ENCODE peak calls at places on chromosomes 2 and 18, in eight cellular contexts. One of them, this sample, is unnamed.

GRCh38 chr2:8622924-8623465 is 58.9 kb upstream of the ID2 start:
- DNase-seq in fibroblast of lung: no peak
- DNase-seq in substantia nigra: no peak
- DNase-seq in hippocampal formation: no peak
- DNase-seq in COR-L47: no peak
- DNase-seq in amniotic stem cell: no peak
- DNase-seq in esophagus muscularis mucosa: no peak
- DNase-seq in stimulated activated CD4-positive, alpha-beta T cell treated with anti-CD3 and anti-CD28 coated beads, Interleukin-2, amount 100 ng/mL, for 24 hours: no peak
- DNase-seq in this sample: no peak

GRCh38 chr2:162710282-162710891 is 128.2 kb downstream of the KCNH7 start:
- DNase-seq in amniotic stem cell: no peak
- DNase-seq in fibroblast of lung: peak; percentile 20
- DNase-seq in hippocampal formation: no peak
- DNase-seq in COR-L47: peak; percentile 66
- DNase-seq in stimulated activated CD4-positive, alpha-beta T cell treated with anti-CD3 and anti-CD28 coated beads, Interleukin-2, amount 100 ng/mL, for 24 hours: no peak
- DNase-seq in substantia nigra: no peak
- DNase-seq in esophagus muscularis mucosa: no peak
- DNase-seq in this sample: peak; percentile 78

GRCh38 chr2:23532311-23533013 is 147.5 kb downstream of the KLHL29 start:
- DNase-seq in stimulated activated CD4-positive, alpha-beta T cell treated with anti-CD3 and anti-CD28 coated beads, Interleukin-2, amount 100 ng/mL, for 24 hours: peak; percentile 35
- DNase-seq in fibroblast of lung: no peak
- DNase-seq in esophagus muscularis mucosa: no peak
- DNase-seq in hippocampal formation: no peak
- DNase-seq in substantia nigra: no peak
- DNase-seq in COR-L47: peak; percentile 78
- DNase-seq in amniotic stem cell: no peak
- DNase-seq in this sample: peak; percentile 96

GRCh38 chr2:127094509-127095366 is 12.2 kb downstream of the BIN1 start:
- DNase-seq in substantia nigra: no peak
- DNase-seq in amniotic stem cell: no peak
- DNase-seq in COR-L47: no peak
- DNase-seq in esophagus muscularis mucosa: no peak
- DNase-seq in hippocampal formation: peak; percentile 68
- DNase-seq in fibroblast of lung: peak; percentile 51
- DNase-seq in stimulated activated CD4-positive, alpha-beta T cell treated with anti-CD3 and anti-CD28 coated beads, Interleukin-2, amount 100 ng/mL, for 24 hours: no peak
- DNase-seq in this sample: no peak

GRCh38 chr2:13014783-13015182 is 298.0 kb downstream of the TRIB2 start:
- DNase-seq in amniotic stem cell: no peak
- DNase-seq in substantia nigra: no peak
- DNase-seq in hippocampal formation: no peak
- DNase-seq in fibroblast of lung: no peak
- DNase-seq in stimulated activated CD4-positive, alpha-beta T cell treated with anti-CD3 and anti-CD28 coated beads, Interleukin-2, amount 100 ng/mL, for 24 hours: no peak
- DNase-seq in esophagus muscularis mucosa: no peak
- DNase-seq in COR-L47: peak; percentile 28
- DNase-seq in this sample: no peak

GRCh38 chr2:43284967-43285366 is 58.6 kb upstream of the ZFP36L2 start:
- DNase-seq in esophagus muscularis mucosa: no peak
- DNase-seq in hippocampal formation: no peak
- DNase-seq in substantia nigra: no peak
- DNase-seq in fibroblast of lung: no peak
- DNase-seq in amniotic stem cell: no peak
- DNase-seq in COR-L47: no peak
- DNase-seq in stimulated activated CD4-positive, alpha-beta T cell treated with anti-CD3 and anti-CD28 coated beads, Interleukin-2, amount 100 ng/mL, for 24 hours: no peak
- DNase-seq in this sample: no peak

GRCh38 chr2:232229296-232229916 is 149.1 kb upstream of the ALPP start:
- DNase-seq in hippocampal formation: no peak
- DNase-seq in stimulated activated CD4-positive, alpha-beta T cell treated with anti-CD3 and anti-CD28 coated beads, Interleukin-2, amount 100 ng/mL, for 24 hours: no peak
- DNase-seq in fibroblast of lung: peak; percentile 70
- DNase-seq in substantia nigra: no peak
- DNase-seq in amniotic stem cell: no peak
- DNase-seq in esophagus muscularis mucosa: no peak
- DNase-seq in COR-L47: no peak
- DNase-seq in this sample: no peak

GRCh38 chr2:98134138-98134537 is 47.2 kb downstream of the VWA3B start:
- DNase-seq in amniotic stem cell: no peak
- DNase-seq in esophagus muscularis mucosa: peak; percentile 86
- DNase-seq in substantia nigra: no peak
- DNase-seq in stimulated activated CD4-positive, alpha-beta T cell treated with anti-CD3 and anti-CD28 coated beads, Interleukin-2, amount 100 ng/mL, for 24 hours: peak; percentile 30
- DNase-seq in COR-L47: no peak
- DNase-seq in fibroblast of lung: peak; percentile 50
- DNase-seq in hippocampal formation: no peak
- DNase-seq in this sample: no peak

GRCh38 chr2:197205590-197206215 is 104.9 kb downstream of the ANKRD44 start:
- DNase-seq in amniotic stem cell: no peak
- DNase-seq in esophagus muscularis mucosa: peak; percentile 91
- DNase-seq in stimulated activated CD4-positive, alpha-beta T cell treated with anti-CD3 and anti-CD28 coated beads, Interleukin-2, amount 100 ng/mL, for 24 hours: peak; percentile 67
- DNase-seq in fibroblast of lung: no peak
- DNase-seq in hippocampal formation: no peak
- DNase-seq in COR-L47: no peak
- DNase-seq in substantia nigra: no peak
- DNase-seq in this sample: no peak

GRCh38 chr18:25103468-25104155 is 248.4 kb downstream of the ZNF521 start:
- DNase-seq in fibroblast of lung: no peak
- DNase-seq in substantia nigra: no peak
- DNase-seq in amniotic stem cell: no peak
- DNase-seq in esophagus muscularis mucosa: no peak
- DNase-seq in hippocampal formation: no peak
- DNase-seq in COR-L47: no peak
- DNase-seq in stimulated activated CD4-positive, alpha-beta T cell treated with anti-CD3 and anti-CD28 coated beads, Interleukin-2, amount 100 ng/mL, for 24 hours: no peak
- DNase-seq in this sample: no peak

GRCh38 chr2:239791727-239792648 is 233.2 kb downstream of the NDUFA10 start:
- DNase-seq in COR-L47: no peak
- DNase-seq in substantia nigra: no peak
- DNase-seq in stimulated activated CD4-positive, alpha-beta T cell treated with anti-CD3 and anti-CD28 coated beads, Interleukin-2, amount 100 ng/mL, for 24 hours: no peak
- DNase-seq in esophagus muscularis mucosa: no peak
- DNase-seq in fibroblast of lung: no peak
- DNase-seq in hippocampal formation: no peak
- DNase-seq in amniotic stem cell: no peak
- DNase-seq in this sample: no peak

GRCh38 chr2:50547521-50547920 is 484.4 kb downstream of the NRXN1 start:
- DNase-seq in esophagus muscularis mucosa: no peak
- DNase-seq in stimulated activated CD4-positive, alpha-beta T cell treated with anti-CD3 and anti-CD28 coated beads, Interleukin-2, amount 100 ng/mL, for 24 hours: no peak
- DNase-seq in amniotic stem cell: no peak
- DNase-seq in fibroblast of lung: peak; percentile 69
- DNase-seq in COR-L47: no peak
- DNase-seq in hippocampal formation: no peak
- DNase-seq in substantia nigra: no peak
- DNase-seq in this sample: no peak

GRCh38 chr2:54556659-54557121 is 100.6 kb downstream of the SPTBN1 start:
- DNase-seq in amniotic stem cell: no peak
- DNase-seq in esophagus muscularis mucosa: no peak
- DNase-seq in hippocampal formation: no peak
- DNase-seq in stimulated activated CD4-positive, alpha-beta T cell treated with anti-CD3 and anti-CD28 coated beads, Interleukin-2, amount 100 ng/mL, for 24 hours: no peak
- DNase-seq in substantia nigra: no peak
- DNase-seq in COR-L47: no peak
- DNase-seq in fibroblast of lung: peak; percentile 95
- DNase-seq in this sample: no peak

GRCh38 chr18:74314759-74315463 is 728 bp upstream of the C18orf63 start:
- DNase-seq in esophagus muscularis mucosa: no peak
- DNase-seq in COR-L47: no peak
- DNase-seq in fibroblast of lung: no peak
- DNase-seq in substantia nigra: no peak
- DNase-seq in amniotic stem cell: no peak
- DNase-seq in stimulated activated CD4-positive, alpha-beta T cell treated with anti-CD3 and anti-CD28 coated beads, Interleukin-2, amount 100 ng/mL, for 24 hours: no peak
- DNase-seq in hippocampal formation: no peak
- DNase-seq in this sample: no peak

GRCh38 chr18:43671431-43671830 is 394.1 kb upstream of the SYT4 start:
- DNase-seq in COR-L47: no peak
- DNase-seq in esophagus muscularis mucosa: no peak
- DNase-seq in hippocampal formation: no peak
- DNase-seq in stimulated activated CD4-positive, alpha-beta T cell treated with anti-CD3 and anti-CD28 coated beads, Interleukin-2, amount 100 ng/mL, for 24 hours: no peak
- DNase-seq in amniotic stem cell: no peak
- DNase-seq in fibroblast of lung: no peak
- DNase-seq in substantia nigra: no peak
- DNase-seq in this sample: no peak

GRCh38 chr2:132754392-132754791 is 84.4 kb upstream of the LYPD1 start:
- DNase-seq in substantia nigra: no peak
- DNase-seq in fibroblast of lung: no peak
- DNase-seq in esophagus muscularis mucosa: no peak
- DNase-seq in hippocampal formation: no peak
- DNase-seq in stimulated activated CD4-positive, alpha-beta T cell treated with anti-CD3 and anti-CD28 coated beads, Interleukin-2, amount 100 ng/mL, for 24 hours: no peak
- DNase-seq in COR-L47: no peak
- DNase-seq in amniotic stem cell: no peak
- DNase-seq in this sample: no peak

GRCh38 chr2:36359006-36359580 is 3.5 kb downstream of the CRIM1 start:
- DNase-seq in amniotic stem cell: no peak
- DNase-seq in esophagus muscularis mucosa: no peak
- DNase-seq in hippocampal formation: no peak
- DNase-seq in stimulated activated CD4-positive, alpha-beta T cell treated with anti-CD3 and anti-CD28 coated beads, Interleukin-2, amount 100 ng/mL, for 24 hours: no peak
- DNase-seq in fibroblast of lung: no peak
- DNase-seq in COR-L47: no peak
- DNase-seq in substantia nigra: no peak
- DNase-seq in this sample: no peak

GRCh38 chr2:67013821-67014220 is 383.3 kb upstream of the ETAA1 start:
- DNase-seq in COR-L47: no peak
- DNase-seq in hippocampal formation: no peak
- DNase-seq in fibroblast of lung: no peak
- DNase-seq in stimulated activated CD4-positive, alpha-beta T cell treated with anti-CD3 and anti-CD28 coated beads, Interleukin-2, amount 100 ng/mL, for 24 hours: no peak
- DNase-seq in substantia nigra: no peak
- DNase-seq in esophagus muscularis mucosa: no peak
- DNase-seq in amniotic stem cell: no peak
- DNase-seq in this sample: no peak

GRCh38 chr2:174198846-174199564 is 49.3 kb downstream of the OLA1 start:
- DNase-seq in esophagus muscularis mucosa: no peak
- DNase-seq in fibroblast of lung: peak; percentile 53
- DNase-seq in substantia nigra: no peak
- DNase-seq in stimulated activated CD4-positive, alpha-beta T cell treated with anti-CD3 and anti-CD28 coated beads, Interleukin-2, amount 100 ng/mL, for 24 hours: no peak
- DNase-seq in COR-L47: no peak
- DNase-seq in hippocampal formation: no peak
- DNase-seq in amniotic stem cell: no peak
- DNase-seq in this sample: no peak

GRCh38 chr2:106107509-106108131 is 86.5 kb downstream of the UXS1 start:
- DNase-seq in esophagus muscularis mucosa: no peak
- DNase-seq in hippocampal formation: no peak
- DNase-seq in fibroblast of lung: peak; percentile 56
- DNase-seq in substantia nigra: no peak
- DNase-seq in COR-L47: no peak
- DNase-seq in amniotic stem cell: no peak
- DNase-seq in stimulated activated CD4-positive, alpha-beta T cell treated with anti-CD3 and anti-CD28 coated beads, Interleukin-2, amount 100 ng/mL, for 24 hours: peak; percentile 61
- DNase-seq in this sample: no peak

This sample was measured in NCI-H345.